ENCODE peak calls at places on chromosomes 12 and 14, in seven cellular contexts. C, X, U, I, E, Y and Q are unnamed samples.

GRCh38 chr14:20469890-20470858 is 968 bp downstream of the PNP start:
- DNase-seq in X (no peak), Y (peak), U (peak), I (peak), C (peak), E (peak), Q (peak)

GRCh38 chr12:101111441-101111840 is 98.6 kb downstream of the SLC5A8 start:
- DNase-seq in C (no peak), Y (no peak), X (no peak), U (no peak), E (no peak), I (no peak), Q (no peak)

GRCh38 chr14:38505221-38506095 is 249.6 kb upstream of the CLEC14A start:
- DNase-seq in I (no peak), E (no peak), Y (peak), X (no peak), C (no peak), U (no peak), Q (no peak)

GRCh38 chr14:87745507-87746118 is 247.4 kb downstream of the GALC start:
- DNase-seq in E (no peak), Y (peak), U (no peak), X (no peak), I (no peak), C (peak), Q (no peak)

GRCh38 chr14:97485172-97485571 is 688.0 kb downstream of the VRK1 start:
- DNase-seq in C (no peak), E (no peak), X (no peak), Y (no peak), I (no peak), U (no peak), Q (no peak)

GRCh38 chr12:131445184-131445974 is 265.5 kb upstream of the SFSWAP start:
- DNase-seq in X (no peak), U (no peak), I (no peak), C (no peak), E (no peak), Y (no peak), Q (no peak)

GRCh38 chr12:107594995-107595394 is 90.6 kb upstream of the PWP1 start:
- DNase-seq in U (no peak), C (peak), E (no peak), Y (no peak), I (no peak), X (no peak), Q (no peak)

GRCh38 chr12:6182279-6182898 is 17.8 kb upstream of the CD9 start:
- DNase-seq in I (no peak), X (peak), U (no peak), Y (peak), C (peak), E (peak), Q (no peak)

GRCh38 chr12:1936406-1937320 is 18.2 kb upstream of the CACNA2D4 start:
- DNase-seq in X (peak), I (no peak), C (peak), U (no peak), Y (peak), E (peak), Q (peak)

GRCh38 chr12:65163755-65164154 is 5.6 kb upstream of the LEMD3 start:
- DNase-seq in Y (no peak), C (no peak), U (no peak), X (no peak), E (no peak), I (peak), Q (no peak)

GRCh38 chr12:2034633-2035420 is 18.0 kb upstream of the CACNA1C start:
- DNase-seq in C (peak), E (peak), Y (peak), X (peak), I (no peak), U (peak), Q (peak)

GRCh38 chr14:88933203-88933602 is 108.8 kb downstream of the TTC8 start:
- DNase-seq in I (no peak), Y (no peak), X (no peak), E (no peak), C (no peak), U (no peak), Q (peak)

GRCh38 chr14:60061371-60061770 is 30.4 kb upstream of the PCNX4 start:
- DNase-seq in Y (peak), C (no peak), E (no peak), I (no peak), U (no peak), X (no peak), Q (no peak)

GRCh38 chr12:24044973-24045703 is 95.7 kb upstream of the SOX5 start:
- DNase-seq in E (no peak), X (no peak), Y (no peak), U (no peak), C (no peak), I (no peak), Q (no peak)

GRCh38 chr12:57416039-57416996 is 14.5 kb downstream of the R3HDM2 start:
- DNase-seq in C (no peak), I (no peak), Y (peak), X (no peak), E (no peak), U (no peak), Q (no peak)

GRCh38 chr12:1252758-1253157 is 261.7 kb downstream of the ERC1 start:
- DNase-seq in E (no peak), U (no peak), C (no peak), I (no peak), Y (no peak), X (no peak), Q (no peak)

GRCh38 chr12:40149673-40150260 is 43.9 kb upstream of the SLC2A13 start:
- DNase-seq in Y (no peak), U (no peak), X (no peak), I (no peak), C (no peak), E (no peak), Q (no peak)

GRCh38 chr14:100955201-100955600 is 51.7 kb upstream of the RTL1 start:
- DNase-seq in Y (peak), E (no peak), C (peak), X (no peak), U (no peak), I (no peak), Q (no peak)

GRCh38 chr14:90491868-90492560 is 95.2 kb downstream of the CALM1 start:
- DNase-seq in C (no peak), X (no peak), I (no peak), Y (no peak), E (no peak), U (no peak), Q (peak)

GRCh38 chr12:120858306-120859088 is 45.7 kb downstream of the SPPL3 start:
- DNase-seq in I (no peak), Y (no peak), C (no peak), X (no peak), E (no peak), U (no peak), Q (no peak)

GRCh38 chr12:31118347-31118830 is 44.7 kb downstream of the DDX11 start:
- DNase-seq in E (no peak), X (no peak), C (no peak), Y (no peak), I (no peak), U (no peak), Q (no peak)

GRCh38 chr12:11171953-11172675 is 1.1 kb downstream of the SMIM10L1 start:
- DNase-seq in C (no peak), E (peak), I (no peak), Y (peak), X (no peak), U (no peak), Q (peak)

GRCh38 chr12:4447151-4447550 is 1.5 kb upstream of the FGF6 start:
- DNase-seq in U (no peak), Y (no peak), I (no peak), E (no peak), C (no peak), X (no peak), Q (no peak)

GRCh38 chr12:28876423-28876822 is 272.7 kb upstream of the FAR2 start:
- DNase-seq in I (no peak), E (no peak), U (no peak), Y (no peak), X (no peak), C (no peak), Q (no peak)

GRCh38 chr12:130337476-130338303 is at the start of gene PIWIL1:
- DNase-seq in C (no peak), U (no peak), Y (no peak), X (no peak), E (no peak), I (no peak), Q (peak)

GRCh38 chr12:81468206-81468605 is 290.9 kb downstream of the PPFIA2 start:
- DNase-seq in C (peak), E (no peak), X (no peak), Y (peak), I (no peak), U (no peak), Q (peak)

GRCh38 chr14:104870368-104871144 is 5.5 kb downstream of the CEP170B start:
- DNase-seq in C (no peak), X (peak), U (no peak), Y (no peak), I (no peak), E (no peak), Q (no peak)

GRCh38 chr14:35404496-35405303 is at the start of gene NFKBIA:
- DNase-seq in E (peak), U (peak), X (peak), I (peak), C (peak), Y (peak), Q (peak)

GRCh38 chr12:127272864-127273263 is 994.1 kb upstream of the TMEM132C start:
- DNase-seq in U (no peak), I (no peak), Y (no peak), X (no peak), E (no peak), C (peak), Q (no peak)